ENCODE peak calls at places on chromosomes 13 and 19, in four cellular contexts. One of them, this sample, is unnamed.

GRCh38 chr13:50421457-50422130 is 406.4 kb downstream of the KCNRG start:
- DNase-seq in K562: no peak
- DNase-seq in GM12878: no peak
- DNase-seq in HL-60: no peak
- DNase-seq in this sample: no peak

GRCh38 chr19:57841364-57841763 is 8.3 kb upstream of the ZNF587 start:
- DNase-seq in K562: no peak
- DNase-seq in GM12878: no peak
- DNase-seq in HL-60: no peak
- DNase-seq in this sample: no peak

GRCh38 chr19:13051581-13052165 is 51.0 kb downstream of the LYL1 start:
- DNase-seq in K562: peak
- DNase-seq in GM12878: no peak
- DNase-seq in HL-60: peak
- DNase-seq in this sample: no peak

GRCh38 chr19:51015691-51016267 is 3.7 kb downstream of the KLK10 start:
- DNase-seq in K562: no peak
- DNase-seq in GM12878: no peak
- DNase-seq in HL-60: no peak
- DNase-seq in this sample: no peak

GRCh38 chr13:40059540-40060232 is 404.2 kb downstream of the COG6 start:
- DNase-seq in K562: no peak
- DNase-seq in GM12878: peak
- DNase-seq in HL-60: no peak
- DNase-seq in this sample: no peak

GRCh38 chr13:35164324-35164932 is 222.4 kb downstream of the NBEA start:
- DNase-seq in K562: peak
- DNase-seq in GM12878: peak
- DNase-seq in HL-60: no peak
- DNase-seq in this sample: no peak

GRCh38 chr19:17942582-17943283 is 9.9 kb downstream of the CCDC124 start:
- DNase-seq in K562: peak
- DNase-seq in GM12878: no peak
- DNase-seq in HL-60: no peak
- DNase-seq in this sample: no peak

GRCh38 chr13:45416521-45417125 is 1.6 kb downstream of the SLC25A30 start:
- DNase-seq in K562: no peak
- DNase-seq in GM12878: no peak
- DNase-seq in HL-60: no peak
- DNase-seq in this sample: no peak

GRCh38 chr13:74794147-74794546 is 659.9 kb upstream of the KLF12 start:
- DNase-seq in K562: no peak
- DNase-seq in GM12878: no peak
- DNase-seq in HL-60: no peak
- DNase-seq in this sample: no peak

GRCh38 chr19:16161848-16162247 is 11.5 kb downstream of the CIB3 start:
- DNase-seq in K562: no peak
- DNase-seq in GM12878: no peak
- DNase-seq in HL-60: no peak
- DNase-seq in this sample: no peak

GRCh38 chr13:99909097-99909835 is 62.3 kb downstream of the ZIC5 start:
- DNase-seq in K562: no peak
- DNase-seq in GM12878: no peak
- DNase-seq in HL-60: no peak
- DNase-seq in this sample: no peak

DNA sequence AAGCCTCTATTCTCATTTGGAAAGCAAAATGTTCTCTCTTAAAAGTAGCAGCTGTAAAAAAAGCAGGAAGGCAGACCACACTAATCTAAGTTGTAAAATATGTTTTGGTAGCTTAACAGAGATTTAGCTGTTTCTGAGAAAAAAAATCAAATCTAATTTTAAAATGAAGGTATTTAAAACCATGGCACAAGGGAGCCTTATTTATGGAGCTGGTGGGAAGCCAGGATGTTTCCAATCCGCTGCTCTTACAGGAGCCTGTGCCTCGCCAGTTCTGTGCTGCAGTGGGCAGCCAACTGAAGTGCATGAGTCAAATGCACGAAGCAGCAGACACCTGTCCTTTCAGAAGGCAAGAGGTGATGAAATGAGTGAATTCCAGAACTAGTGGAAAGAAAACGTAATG is 28.2 kb downstream of the GPC6 start:
- DNase-seq in K562: no peak
- DNase-seq in GM12878: no peak
- DNase-seq in HL-60: no peak
- DNase-seq in this sample: no peak
- TF ChIP-seq SPI1 in K562: no peak
- TF ChIP-seq SPI1 in GM12878: no peak
- TF ChIP-seq SPI1 in HL-60: no peak
- TF ChIP-seq SPI1 in this sample: no peak

GRCh38 chr19:49113762-49114629 is at the start of gene LIN7B:
- DNase-seq in K562: peak
- DNase-seq in GM12878: no peak
- DNase-seq in HL-60: peak
- DNase-seq in this sample: peak

GRCh38 chr19:49111218-49111998 is 2.8 kb upstream of the LIN7B start:
- DNase-seq in K562: no peak
- DNase-seq in GM12878: no peak
- DNase-seq in HL-60: no peak
- DNase-seq in this sample: no peak

GRCh38 chr19:49116544-49116943 is 2.4 kb downstream of the LIN7B start:
- DNase-seq in K562: no peak
- DNase-seq in GM12878: no peak
- DNase-seq in HL-60: peak
- DNase-seq in this sample: no peak

GRCh38 chr19:49117677-49118564 is 1.0 kb downstream of the C19orf73 start:
- DNase-seq in K562: no peak
- DNase-seq in GM12878: no peak
- DNase-seq in HL-60: no peak
- DNase-seq in this sample: no peak

DNA sequence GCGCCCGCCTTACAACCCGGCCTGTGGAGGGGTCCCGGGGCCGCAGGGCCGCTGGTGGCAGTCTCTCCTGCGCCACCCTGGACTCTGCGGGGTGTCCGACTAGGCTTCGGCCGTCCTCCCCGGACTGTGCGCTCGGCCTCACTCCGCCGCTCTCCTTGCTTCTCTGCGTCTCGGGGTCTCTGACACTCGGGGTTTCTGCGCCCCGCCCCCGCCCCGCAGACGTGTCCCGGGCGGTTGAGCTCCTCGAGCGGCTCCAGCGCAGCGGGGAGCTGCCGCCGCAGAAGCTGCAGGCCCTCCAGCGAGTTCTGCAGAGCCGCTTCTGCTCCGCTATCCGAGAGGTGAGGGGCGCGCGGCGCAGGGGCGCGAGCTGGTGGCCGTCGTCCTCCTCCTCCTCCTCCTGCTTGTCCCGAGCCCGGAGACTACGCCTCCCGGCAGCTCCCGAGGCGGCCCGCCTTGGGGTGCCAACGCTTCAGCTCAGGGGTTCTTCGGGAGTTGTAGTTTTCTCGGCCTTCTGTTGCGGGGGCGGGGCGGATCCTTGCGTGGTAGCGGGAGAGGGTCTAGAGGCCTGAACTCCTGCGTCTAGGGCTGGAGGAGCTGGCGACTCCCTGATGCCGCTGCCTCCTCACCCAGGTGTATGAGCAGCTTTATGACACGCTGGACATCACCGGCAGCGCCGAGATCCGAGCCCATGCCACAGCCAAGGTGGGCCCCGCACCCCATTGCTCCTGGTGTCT is 627 bp downstream of the LIN7B start:
- DNase-seq in K562: peak
- DNase-seq in GM12878: no peak
- DNase-seq in HL-60: peak
- DNase-seq in this sample: no peak
- TF ChIP-seq SPI1 in K562: no peak
- TF ChIP-seq SPI1 in GM12878: no peak
- TF ChIP-seq SPI1 in HL-60: no peak
- TF ChIP-seq SPI1 in this sample: no peak

DNA sequence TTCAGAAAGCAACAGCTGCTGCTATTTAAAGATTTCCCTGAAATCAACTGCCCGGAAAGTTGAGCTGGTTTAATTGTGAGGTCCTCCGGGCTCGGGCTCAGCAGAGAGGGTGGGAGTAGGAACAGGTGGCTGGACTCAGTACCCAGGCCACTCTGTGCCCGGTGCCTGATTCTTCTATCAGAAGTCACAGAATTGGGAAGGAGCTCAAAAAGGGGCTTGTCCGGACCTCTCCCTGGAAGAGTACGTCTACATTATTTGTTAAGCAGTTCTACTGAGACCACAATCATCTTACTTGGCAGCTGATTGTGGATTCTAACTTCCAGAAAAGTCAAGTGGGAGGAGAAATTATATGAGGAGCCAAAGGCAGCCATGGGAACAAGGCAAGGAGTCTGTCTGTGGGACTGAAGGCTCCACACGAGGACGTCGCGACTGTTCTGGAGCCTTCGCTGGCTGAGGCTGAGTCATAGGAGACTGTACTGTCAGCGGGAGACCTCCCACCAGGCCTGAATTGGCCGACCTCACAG is 91.7 kb upstream of the ANKRD10 start:
- DNase-seq in K562: peak
- DNase-seq in GM12878: no peak
- DNase-seq in HL-60: no peak
- DNase-seq in this sample: no peak
- TF ChIP-seq SPI1 in K562: no peak
- TF ChIP-seq SPI1 in GM12878: no peak
- TF ChIP-seq SPI1 in HL-60: no peak
- TF ChIP-seq SPI1 in this sample: no peak

GRCh38 chr19:49690656-49691242 is at the start of gene CPT1C:
- DNase-seq in K562: no peak
- DNase-seq in GM12878: no peak
- DNase-seq in HL-60: no peak
- DNase-seq in this sample: no peak
- TF ChIP-seq SPI1 in K562: no peak
- TF ChIP-seq SPI1 in GM12878: no peak
- TF ChIP-seq SPI1 in HL-60: no peak
- TF ChIP-seq SPI1 in this sample: no peak

DNA sequence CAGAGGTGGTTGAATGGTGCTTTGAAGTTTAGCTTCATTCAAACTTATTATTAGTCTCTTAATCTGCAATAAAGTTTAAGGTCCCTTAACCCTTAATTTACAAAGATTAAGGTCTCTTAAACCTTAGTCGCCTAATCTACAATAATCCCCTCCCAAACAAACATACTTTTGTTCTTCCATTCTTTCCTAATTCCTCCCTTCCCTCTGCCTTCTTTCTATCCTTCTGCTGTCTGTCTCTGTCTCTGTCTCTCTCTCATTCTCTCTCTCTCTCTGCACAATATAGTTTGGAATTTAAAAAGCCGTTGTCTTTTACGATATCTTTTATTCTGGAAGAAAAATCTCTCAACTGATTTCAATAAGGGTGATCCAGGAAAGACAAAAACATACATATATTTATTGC is 1096.8 kb upstream of the ATXN8OS start:
- DNase-seq in K562: no peak
- DNase-seq in GM12878: no peak
- DNase-seq in HL-60: no peak
- DNase-seq in this sample: no peak
- TF ChIP-seq SPI1 in K562: no peak
- TF ChIP-seq SPI1 in GM12878: no peak
- TF ChIP-seq SPI1 in HL-60: no peak
- TF ChIP-seq SPI1 in this sample: no peak

GRCh38 chr19:36254848-36255247 is 39.9 kb downstream of the ZNF146 start:
- DNase-seq in K562: no peak
- DNase-seq in GM12878: no peak
- DNase-seq in HL-60: no peak
- DNase-seq in this sample: no peak
- TF ChIP-seq SPI1 in K562: no peak
- TF ChIP-seq SPI1 in GM12878: no peak
- TF ChIP-seq SPI1 in HL-60: no peak
- TF ChIP-seq SPI1 in this sample: no peak

This sample was measured in GM12891.